ENCODE peak calls at places on chromosomes 6 and 20, in five cellular contexts. L, Q, A, U and M are unnamed samples.

GRCh38 chr20:14712302-14712739 is 374.9 kb upstream of the FLRT3 start:
- DNase-seq in L (no peak), Q (no peak), A (peak; percentile 67), U (peak; percentile 90), M (peak; percentile 22)

GRCh38 chr6:1908784-1909183 is 299.1 kb downstream of the FOXC1 start:
- DNase-seq in L (no peak), Q (no peak), A (peak; percentile 61), U (no peak), M (no peak)

GRCh38 chr6:84456803-84457202 is 229.4 kb upstream of the CEP162 start:
- DNase-seq in L (no peak), Q (no peak), A (no peak), U (no peak), M (no peak)

GRCh38 chr6:146990284-146990683 is 213.9 kb upstream of the STXBP5 start:
- DNase-seq in L (no peak), Q (no peak), A (peak; percentile 66), U (peak; percentile 28), M (peak; percentile 74)

GRCh38 chr6:98366406-98366805 is 468.0 kb upstream of the POU3F2 start:
- DNase-seq in L (no peak), Q (no peak), A (no peak), U (no peak), M (no peak)

GRCh38 chr20:48627737-48628128 is 200.1 kb downstream of the PREX1 start:
- DNase-seq in L (no peak), Q (no peak), A (no peak), U (no peak), M (no peak)

GRCh38 chr6:134166529-134167221 is 114.3 kb upstream of the SLC2A12 start:
- DNase-seq in L (no peak), Q (no peak), A (peak; percentile 67), U (peak; percentile 18), M (peak; percentile 67)

GRCh38 chr20:20407891-20408805 is 40.2 kb downstream of the INSM1 start:
- DNase-seq in L (no peak), Q (no peak), A (peak; percentile 35), U (peak; percentile 32), M (no peak)

GRCh38 chr20:49865559-49865958 is 49.8 kb downstream of the SPATA2 start:
- DNase-seq in L (no peak), Q (no peak), A (peak; percentile 24), U (no peak), M (no peak)

GRCh38 chr6:55913213-55914195 is 38.1 kb upstream of the BMP5 start:
- DNase-seq in L (no peak), Q (no peak), A (peak; percentile 17), U (no peak), M (no peak)

GRCh38 chr6:154874684-154875594 is 120.2 kb upstream of the TIAM2 start:
- DNase-seq in L (no peak), Q (no peak), A (no peak), U (no peak), M (no peak)

GRCh38 chr6:22149081-22149480 is 147.8 kb downstream of the PRL start:
- DNase-seq in L (no peak), Q (no peak), A (no peak), U (no peak), M (no peak)

GRCh38 chr20:58619847-58620431 is 31.1 kb upstream of the STX16 start:
- DNase-seq in L (no peak), Q (no peak), A (no peak), U (no peak), M (no peak)

GRCh38 chr20:46559001-46559400 is 8.5 kb upstream of the OCSTAMP start:
- DNase-seq in L (no peak), Q (no peak), A (no peak), U (no peak), M (no peak)

GRCh38 chr6:33171889-33172203 is 20.4 kb downstream of the COL11A2 start:
- DNase-seq in L (no peak), Q (no peak), A (no peak), U (no peak), M (no peak)

GRCh38 chr6:46421239-46421638 is 70.0 kb downstream of the RCAN2 start:
- DNase-seq in L (no peak), Q (no peak), A (no peak), U (no peak), M (peak; percentile 42)

GRCh38 chr6:157326979-157327378 is 3.7 kb upstream of the TMEM242 start:
- DNase-seq in L (no peak), Q (no peak), A (peak; percentile 40), U (no peak), M (peak; percentile 50)

GRCh38 chr20:38065764-38066375 is 32.3 kb downstream of the RPRD1B start:
- DNase-seq in L (no peak), Q (no peak), A (no peak), U (no peak), M (no peak)

GRCh38 chr20:20078041-20078440 is 25.7 kb downstream of the CFAP61 start:
- DNase-seq in L (no peak), Q (no peak), A (no peak), U (no peak), M (no peak)

GRCh38 chr6:159116343-159116742 is 52.9 kb upstream of the FNDC1 start:
- DNase-seq in L (no peak), Q (no peak), A (no peak), U (no peak), M (no peak)

DNA sequence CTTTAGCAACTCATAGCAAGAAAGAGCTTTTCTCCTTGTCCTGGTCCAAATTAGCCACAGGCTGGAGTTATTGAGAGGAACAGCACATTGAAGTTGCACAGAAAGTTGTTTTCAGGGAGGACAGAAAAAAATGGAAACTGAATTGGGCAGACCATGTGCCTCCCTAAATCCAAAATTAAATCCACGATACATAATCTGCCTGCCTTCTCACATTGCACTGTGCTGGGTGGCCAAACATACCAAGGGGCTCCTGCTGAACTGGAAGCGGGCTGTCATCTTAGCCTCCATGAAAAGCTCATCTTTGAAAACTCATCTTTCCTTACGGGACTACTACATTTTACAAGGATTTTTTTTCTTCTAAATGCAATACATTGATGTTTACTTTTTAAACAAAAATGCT is 59.9 kb downstream of the TNFAIP3 start:
- DNase-seq in L (no peak), Q (no peak), A (no peak), U (no peak), M (no peak)
- H3K4me3 ChIP-seq in L (no peak overlapping the region), Q (no peak overlapping the region), A (no peak overlapping the region), U (no peak overlapping the region), M (no peak overlapping the region)

GRCh38 chr6:125899726-125900182 is 56.8 kb upstream of the HINT3 start:
- DNase-seq in L (no peak), Q (no peak), A (no peak), U (peak; percentile 86), M (no peak)
- TF ChIP-seq CTCF in L (no peak), Q (no peak), A (no peak), U (peak; percentile 17), M (no peak)

DNA sequence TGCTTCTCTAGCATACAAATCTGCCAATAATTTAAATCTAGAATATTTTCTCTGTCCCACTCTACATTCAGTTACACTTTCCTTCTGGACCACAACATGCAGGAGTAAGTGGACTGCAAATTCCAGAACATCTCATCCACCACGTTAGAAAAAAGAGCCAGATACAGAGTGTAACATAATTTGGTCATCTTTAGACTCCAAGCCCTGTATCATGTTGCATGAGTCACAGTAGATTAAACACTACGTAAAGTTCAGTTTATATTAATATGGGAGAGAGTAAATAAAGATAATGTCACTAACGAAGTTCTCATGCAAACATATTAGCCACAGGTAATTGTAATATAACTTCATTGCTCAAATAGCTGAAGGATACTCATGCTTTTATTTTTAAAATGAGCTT is 327.0 kb downstream of the C6orf118 start:
- DNase-seq in L (no peak), Q (no peak), A (peak; percentile 0), U (no peak), M (no peak)
- H3K27ac ChIP-seq in L (no peak overlapping the region), Q (no peak overlapping the region), A (no peak overlapping the region), U (no peak overlapping the region), M (no peak overlapping the region)

GRCh38 chr20:11090751-11091150 is 417.0 kb upstream of the JAG1 start:
- DNase-seq in L (no peak), Q (no peak), A (no peak), U (no peak), M (no peak)

GRCh38 chr20:11094711-11095110 is 420.9 kb upstream of the JAG1 start:
- DNase-seq in L (no peak), Q (no peak), A (no peak), U (no peak), M (no peak)

GRCh38 chr20:11094196-11094595 is 420.4 kb upstream of the JAG1 start:
- DNase-seq in L (no peak), Q (no peak), A (no peak), U (no peak), M (no peak)

GRCh38 chr20:11092151-11092550 is 418.4 kb upstream of the JAG1 start:
- DNase-seq in L (no peak), Q (no peak), A (peak; percentile 56), U (no peak), M (no peak)

GRCh38 chr20:11091496-11091895 is 417.7 kb upstream of the JAG1 start:
- DNase-seq in L (no peak), Q (no peak), A (no peak), U (no peak), M (no peak)
- H3K4me3 ChIP-seq in L (no peak overlapping the region), Q (no peak overlapping the region), A (no peak overlapping the region), U (no peak overlapping the region), M (no peak overlapping the region)

GRCh38 chr20:35277531-35278395 is at the start of gene MMP24OS:
- DNase-seq in L (peak; percentile 92), Q (peak; percentile 58), A (peak; percentile 82), U (peak; percentile 89), M (peak; percentile 75)
- TF ChIP-seq CTCF in L (no peak), Q (peak; percentile 13), A (peak; percentile 34), U (no peak), M (peak; percentile 41)

GRCh38 chr6:165616116-165616515 is 46.9 kb downstream of the PDE10A start:
- DNase-seq in L (no peak), Q (no peak), A (peak; percentile 18), U (no peak), M (peak; percentile 76)
- H3K27ac ChIP-seq in L (no peak overlapping the region), Q (no peak overlapping the region), A (no peak overlapping the region), U (no peak overlapping the region), M (peak overlapping the region; percentile 80)

GRCh38 chr6:56940977-56941376 is 13.9 kb upstream of the BEND6 start:
- DNase-seq in L (no peak), Q (no peak), A (no peak), U (no peak), M (no peak)
- H3K4me3 ChIP-seq in L (no peak overlapping the region), Q (no peak overlapping the region), A (no peak overlapping the region), U (no peak overlapping the region), M (no peak overlapping the region)

DNA sequence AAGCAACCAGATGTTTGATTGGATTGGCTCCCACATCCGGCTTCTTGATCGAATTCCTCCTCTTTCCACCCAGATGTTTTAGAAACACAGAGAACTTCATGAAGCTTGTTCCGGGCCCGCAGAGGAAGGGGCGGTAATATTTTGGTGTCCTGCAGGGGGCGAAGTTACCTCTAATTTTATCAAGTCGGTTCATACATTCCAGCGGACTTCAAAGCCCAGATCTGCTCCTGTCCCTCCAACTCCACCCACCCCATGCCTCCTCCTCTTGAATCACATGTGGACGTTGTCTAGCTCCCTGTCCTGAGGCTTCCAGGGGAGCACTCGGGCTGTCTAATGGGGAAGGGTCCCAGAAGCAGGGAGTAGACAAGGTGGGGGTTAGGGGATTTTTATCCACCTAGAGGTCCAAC is 2.9 kb upstream of the BMP6 start:
- DNase-seq in L (peak; percentile 82), Q (peak; percentile 17), A (peak; percentile 81), U (peak; percentile 84), M (peak; percentile 83)
- TF ChIP-seq CTCF in L (no peak), Q (peak; percentile 25), A (peak; percentile 61), U (peak; percentile 57), M (peak; percentile 69)